ENCODE peak calls at places on chromosomes 13 and 19, in ten cellular contexts. D is fibroblast of lung, K is upper lobe of left lung, S is ovary, F is IMR-90, Z is glutamatergic neuron, P is fibroblast of villous mesenchyme, U is GM13976, W is AG10803, E is GM12864. R is an unnamed sample.

GRCh38 chr19:28307460-28307859 is 905.5 kb downstream of the UQCRFS1 start:
- DNase-seq in D (no peak), K (no peak), S (no peak), F (no peak), Z (no peak), P (no peak), U (no peak), W (peak; percentile 79), E (no peak), R (no peak)

GRCh38 chr13:79659161-79659560 is 178.2 kb downstream of the NDFIP2 start:
- DNase-seq in D (peak; percentile 76), K (no peak), S (no peak), F (no peak), Z (no peak), P (peak; percentile 73), U (no peak), W (peak; percentile 11), E (no peak), R (peak; percentile 8)

GRCh38 chr13:77865588-77865987 is 53.0 kb downstream of the EDNRB start:
- DNase-seq in D (no peak), K (no peak), S (no peak), F (no peak), Z (no peak), P (peak; percentile 34), U (no peak), W (no peak), E (no peak), R (no peak)

GRCh38 chr19:11047856-11048255 is 41.4 kb upstream of the LDLR start:
- DNase-seq in D (no peak), K (no peak), S (no peak), F (no peak), Z (no peak), P (no peak), U (no peak), W (no peak), E (no peak), R (no peak)

GRCh38 chr13:22960827-22961226 is 220.0 kb upstream of the SGCG start:
- DNase-seq in D (no peak), K (no peak), S (no peak), F (no peak), Z (no peak), P (no peak), U (peak; percentile 6), W (no peak), E (no peak), R (no peak)

GRCh38 chr13:93758575-93758974 is 532.0 kb downstream of the GPC6 start:
- DNase-seq in D (peak; percentile 33), K (no peak), S (no peak), F (peak; percentile 57), Z (no peak), P (no peak), U (no peak), W (peak; percentile 11), E (no peak), R (no peak)

GRCh38 chr19:34900245-34900644 is 26.5 kb upstream of the ZNF30 start:
- DNase-seq in D (no peak), K (no peak), S (no peak), F (no peak), Z (no peak), P (no peak), U (no peak), W (no peak), E (no peak), R (no peak)

GRCh38 chr13:73708393-73708985 is 425.7 kb downstream of the KLF12 start:
- DNase-seq in D (peak; percentile 80), K (peak; percentile 44), S (no peak), F (peak; percentile 71), Z (peak; percentile 45), P (peak; percentile 69), U (peak; percentile 46), W (peak; percentile 67), E (no peak), R (peak; percentile 27)

GRCh38 chr19:30649149-30649548 is 277.0 kb downstream of the ZNF536 start:
- DNase-seq in D (no peak), K (no peak), S (no peak), F (no peak), Z (no peak), P (no peak), U (no peak), W (no peak), E (no peak), R (no peak)

GRCh38 chr19:30653646-30654386 is 281.6 kb downstream of the ZNF536 start:
- DNase-seq in D (no peak), K (no peak), S (no peak), F (no peak), Z (no peak), P (no peak), U (no peak), W (no peak), E (no peak), R (no peak)

GRCh38 chr19:30649934-30650614 is 277.9 kb downstream of the ZNF536 start:
- DNase-seq in D (peak; percentile 70), K (no peak), S (no peak), F (peak; percentile 51), Z (peak; percentile 58), P (peak; percentile 49), U (peak; percentile 74), W (peak; percentile 68), E (no peak), R (peak; percentile 55)

GRCh38 chr19:30651066-30651465 is 278.9 kb downstream of the ZNF536 start:
- DNase-seq in D (no peak), K (no peak), S (no peak), F (no peak), Z (no peak), P (no peak), U (no peak), W (no peak), E (no peak), R (no peak)

DNA sequence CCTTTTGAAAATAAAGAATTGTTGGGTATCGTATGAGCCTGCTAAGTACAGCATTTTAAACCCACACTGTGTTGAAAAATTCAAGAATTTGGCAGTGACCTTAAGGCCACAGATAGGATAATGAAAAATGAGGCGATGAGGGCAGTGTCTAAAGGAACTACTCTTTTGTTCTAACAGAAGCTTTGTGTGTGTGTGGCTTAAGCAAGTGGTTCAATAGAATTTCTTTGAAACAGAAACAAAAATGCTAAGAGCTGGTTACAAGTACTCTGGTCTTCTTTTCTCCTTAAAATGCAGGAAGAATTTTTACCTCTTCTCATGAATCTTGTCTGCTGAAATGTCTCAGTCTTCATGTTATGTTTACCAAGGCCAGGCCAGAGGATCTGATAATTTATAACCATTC is 279.5 kb downstream of the ZNF536 start:
- DNase-seq in D (no peak), K (no peak), S (no peak), F (no peak), Z (no peak), P (no peak), U (no peak), W (no peak), E (no peak), R (no peak)
- TF ChIP-seq CTCF in D (no peak), K (no peak), S (no peak), F (no peak), Z (no peak), P (no peak), U (no peak), W (no peak), E (no peak), R (no peak)

DNA sequence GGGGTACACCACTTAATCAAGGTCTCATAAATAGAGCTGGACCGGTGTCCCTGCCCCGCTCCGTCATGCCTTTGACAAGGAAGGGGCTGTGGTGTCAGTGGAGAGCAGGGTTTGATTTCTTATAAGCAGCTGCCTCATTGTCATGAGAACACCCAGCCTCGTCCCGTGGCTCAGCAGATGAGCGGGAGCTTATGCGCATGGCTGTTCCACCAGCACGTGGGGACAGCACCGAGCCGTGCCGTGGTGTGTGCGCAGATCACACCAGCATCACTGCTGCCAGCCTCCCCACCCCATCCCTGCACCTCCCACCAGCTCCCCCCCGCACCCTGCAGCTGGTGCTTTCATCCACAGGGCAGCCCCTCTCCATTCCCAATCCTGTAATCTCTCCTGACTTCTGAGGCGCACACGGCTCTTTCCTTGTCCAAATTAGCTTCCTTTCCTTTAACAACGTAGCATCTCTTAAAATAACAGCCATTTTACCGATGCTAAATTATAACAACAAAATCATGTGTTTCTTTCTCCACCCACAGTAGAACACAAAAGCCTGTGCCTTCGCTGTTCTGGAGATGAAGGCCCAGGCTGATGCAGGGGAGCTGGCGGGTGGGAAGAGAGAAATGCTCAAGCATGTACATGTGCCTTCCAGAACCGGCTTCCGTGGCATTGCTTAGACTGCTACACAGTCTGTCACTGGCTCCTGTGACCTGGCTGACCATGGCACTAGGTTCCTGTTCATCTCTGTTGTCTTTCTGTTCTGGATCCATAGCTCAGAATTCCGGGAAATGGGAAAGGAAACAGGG is 96.8 kb downstream of the RAB20 start:
- DNase-seq in D (no peak), K (no peak), S (no peak), F (no peak), Z (no peak), P (no peak), U (no peak), W (no peak), E (no peak), R (no peak)
- TF ChIP-seq CTCF in D (no peak), K (no peak), S (no peak), F (no peak), Z (no peak), P (no peak), U (no peak), W (no peak), E (no peak), R (no peak)

GRCh38 chr19:18159810-18160209 is 6.8 kb downstream of the PIK3R2 start:
- DNase-seq in D (no peak), K (no peak), S (no peak), F (no peak), Z (no peak), P (no peak), U (no peak), W (no peak), E (no peak), R (no peak)

GRCh38 chr19:18160441-18160791 is 7.5 kb downstream of the PIK3R2 start:
- DNase-seq in D (no peak), K (no peak), S (no peak), F (no peak), Z (no peak), P (no peak), U (no peak), W (no peak), E (no peak), R (no peak)

GRCh38 chr19:18160792-18161690 is 8.1 kb downstream of the PIK3R2 start:
- DNase-seq in D (peak; percentile 49), K (peak; percentile 81), S (peak; percentile 85), F (peak; percentile 28), Z (peak; percentile 85), P (peak; percentile 63), U (peak; percentile 95), W (peak; percentile 38), E (no peak), R (peak; percentile 76)

GRCh38 chr19:18164072-18164471 is 9.5 kb upstream of the IFI30 start:
- DNase-seq in D (no peak), K (no peak), S (no peak), F (no peak), Z (no peak), P (no peak), U (no peak), W (no peak), E (no peak), R (no peak)

GRCh38 chr19:18161691-18162039 is 8.7 kb downstream of the PIK3R2 start:
- DNase-seq in D (no peak), K (no peak), S (peak; percentile 51), F (no peak), Z (no peak), P (no peak), U (no peak), W (no peak), E (no peak), R (no peak)
- TF ChIP-seq CTCF in D (no peak), K (no peak), S (no peak), F (no peak), Z (peak; percentile 23), P (no peak), U (no peak), W (no peak), E (no peak), R (no peak)

GRCh38 chr19:42023943-42024260 is 29.9 kb upstream of the ATP1A3 start:
- DNase-seq in D (no peak), K (no peak), S (no peak), F (no peak), Z (no peak), P (no peak), U (no peak), W (no peak), E (no peak), R (no peak)

GRCh38 chr19:42032428-42032827 is 37.6 kb downstream of the GRIK5 start:
- DNase-seq in D (peak; percentile 16), K (no peak), S (no peak), F (no peak), Z (no peak), P (no peak), U (no peak), W (no peak), E (no peak), R (no peak)

GRCh38 chr19:42030605-42031004 is 36.6 kb upstream of the ATP1A3 start:
- DNase-seq in D (no peak), K (no peak), S (no peak), F (no peak), Z (no peak), P (no peak), U (no peak), W (no peak), E (no peak), R (no peak)

GRCh38 chr19:42024622-42025111 is 30.6 kb upstream of the ATP1A3 start:
- DNase-seq in D (peak; percentile 57), K (peak; percentile 26), S (no peak), F (peak; percentile 48), Z (no peak), P (peak; percentile 60), U (no peak), W (peak; percentile 90), E (no peak), R (no peak)

DNA sequence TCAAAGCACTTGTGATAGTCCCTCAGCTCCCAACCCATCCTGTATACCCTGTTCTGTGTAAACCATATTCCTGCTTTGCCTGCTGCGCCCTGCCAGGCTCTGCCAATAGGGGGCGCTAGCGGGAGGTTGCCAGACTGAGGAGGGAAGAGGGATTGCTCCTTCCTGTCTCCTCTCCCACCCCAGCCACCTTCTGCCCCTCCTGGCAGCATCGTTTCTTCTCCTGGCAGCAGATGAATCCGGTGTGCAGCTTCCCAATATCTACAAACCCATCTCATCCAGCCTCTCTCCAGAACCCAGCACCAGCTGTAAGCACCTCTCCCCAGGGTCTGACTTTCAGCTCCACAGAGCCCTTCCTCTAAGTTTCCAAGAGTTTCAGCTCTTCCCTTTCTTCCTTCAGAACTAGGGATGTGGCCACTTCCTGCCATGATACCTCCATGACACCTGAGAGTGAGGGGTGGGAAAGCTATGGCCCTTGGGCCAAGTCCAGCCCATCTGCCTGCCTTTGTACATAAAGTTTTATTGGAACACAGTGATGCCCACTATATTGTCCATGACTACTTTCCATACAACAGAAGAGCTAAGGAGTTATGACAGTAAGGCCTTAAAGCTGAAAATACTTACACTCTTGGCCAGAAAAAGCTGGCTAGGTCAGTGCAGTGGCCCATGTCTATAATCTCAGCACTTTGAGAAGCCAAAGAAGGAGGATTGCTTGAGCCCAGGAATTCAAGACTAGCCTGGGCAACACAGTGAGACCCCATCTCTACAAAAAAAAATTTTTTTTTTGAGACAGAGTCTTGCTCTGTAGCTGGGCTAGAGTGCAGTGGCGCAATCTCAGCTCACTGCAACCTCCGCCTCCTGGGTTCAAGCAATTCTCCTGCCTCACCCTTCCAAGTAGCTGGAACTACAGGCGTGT is 34.5 kb upstream of the ATP1A3 start:
- DNase-seq in D (no peak), K (no peak), S (no peak), F (no peak), Z (peak; percentile 81), P (no peak), U (no peak), W (no peak), E (no peak), R (peak; percentile 33)
- TF ChIP-seq CTCF in D (peak; percentile 23), K (no peak), S (no peak), F (peak; percentile 34), Z (peak; percentile 79), P (peak; percentile 55), U (peak; percentile 59), W (peak; percentile 46), E (peak; percentile 81), R (peak; percentile 61)